ENCODE peak calls at places on chromosome 19, in ten cellular contexts. One of them, this sample, is unnamed.

GRCh38 chr19:36627057-36627456 is 21.9 kb downstream of the ZNF382 start:
- DNase-seq in retina: no peak
- DNase-seq in activated naive CD8-positive, alpha-beta T cell treated with anti-CD3 and anti-CD28 coated beads for 36 hours: no peak
- DNase-seq in fibroblast of pulmonary artery: no peak
- DNase-seq in neuronal stem cell: no peak
- DNase-seq in stimulated activated CD4-positive, alpha-beta T cell treated with anti-CD3 and anti-CD28 coated beads, Interleukin-1b, Interleukin-23, amount 100 ng/mL, for 1 hour: no peak
- DNase-seq in AG20443: no peak
- DNase-seq in CD8-positive, alpha-beta memory T cell: no peak
- DNase-seq in iris pigment epithelial cell: no peak
- DNase-seq in fibroblast of lung: no peak
- DNase-seq in this sample: peak

GRCh38 chr19:3277649-3278048 is 53.2 kb downstream of the CELF5 start:
- DNase-seq in fibroblast of pulmonary artery: no peak
- DNase-seq in retina: no peak
- DNase-seq in iris pigment epithelial cell: no peak
- DNase-seq in CD8-positive, alpha-beta memory T cell: no peak
- DNase-seq in AG20443: no peak
- DNase-seq in fibroblast of lung: no peak
- DNase-seq in stimulated activated CD4-positive, alpha-beta T cell treated with anti-CD3 and anti-CD28 coated beads, Interleukin-1b, Interleukin-23, amount 100 ng/mL, for 1 hour: no peak
- DNase-seq in neuronal stem cell: no peak
- DNase-seq in activated naive CD8-positive, alpha-beta T cell treated with anti-CD3 and anti-CD28 coated beads for 36 hours: no peak
- DNase-seq in this sample: no peak

GRCh38 chr19:45169602-45170001 is 8.4 kb downstream of the TRAPPC6A start:
- DNase-seq in AG20443: no peak
- DNase-seq in fibroblast of pulmonary artery: no peak
- DNase-seq in CD8-positive, alpha-beta memory T cell: no peak
- DNase-seq in stimulated activated CD4-positive, alpha-beta T cell treated with anti-CD3 and anti-CD28 coated beads, Interleukin-1b, Interleukin-23, amount 100 ng/mL, for 1 hour: no peak
- DNase-seq in neuronal stem cell: no peak
- DNase-seq in iris pigment epithelial cell: no peak
- DNase-seq in retina: no peak
- DNase-seq in activated naive CD8-positive, alpha-beta T cell treated with anti-CD3 and anti-CD28 coated beads for 36 hours: no peak
- DNase-seq in fibroblast of lung: no peak
- DNase-seq in this sample: no peak

GRCh38 chr19:29939628-29940027 is 2.4 kb upstream of the URI1 start:
- DNase-seq in fibroblast of pulmonary artery: no peak
- DNase-seq in CD8-positive, alpha-beta memory T cell: no peak
- DNase-seq in retina: no peak
- DNase-seq in activated naive CD8-positive, alpha-beta T cell treated with anti-CD3 and anti-CD28 coated beads for 36 hours: no peak
- DNase-seq in stimulated activated CD4-positive, alpha-beta T cell treated with anti-CD3 and anti-CD28 coated beads, Interleukin-1b, Interleukin-23, amount 100 ng/mL, for 1 hour: no peak
- DNase-seq in AG20443: no peak
- DNase-seq in iris pigment epithelial cell: no peak
- DNase-seq in fibroblast of lung: no peak
- DNase-seq in neuronal stem cell: no peak
- DNase-seq in this sample: no peak

GRCh38 chr19:31166206-31166605 is 183.0 kb downstream of the TSHZ3 start:
- DNase-seq in fibroblast of lung: no peak
- DNase-seq in iris pigment epithelial cell: no peak
- DNase-seq in retina: no peak
- DNase-seq in AG20443: no peak
- DNase-seq in stimulated activated CD4-positive, alpha-beta T cell treated with anti-CD3 and anti-CD28 coated beads, Interleukin-1b, Interleukin-23, amount 100 ng/mL, for 1 hour: no peak
- DNase-seq in neuronal stem cell: no peak
- DNase-seq in CD8-positive, alpha-beta memory T cell: no peak
- DNase-seq in activated naive CD8-positive, alpha-beta T cell treated with anti-CD3 and anti-CD28 coated beads for 36 hours: no peak
- DNase-seq in fibroblast of pulmonary artery: no peak
- DNase-seq in this sample: no peak

GRCh38 chr19:45767410-45767880 is 1.6 kb downstream of the SIX5 start:
- DNase-seq in activated naive CD8-positive, alpha-beta T cell treated with anti-CD3 and anti-CD28 coated beads for 36 hours: no peak
- DNase-seq in fibroblast of lung: peak
- DNase-seq in AG20443: peak
- DNase-seq in stimulated activated CD4-positive, alpha-beta T cell treated with anti-CD3 and anti-CD28 coated beads, Interleukin-1b, Interleukin-23, amount 100 ng/mL, for 1 hour: no peak
- DNase-seq in CD8-positive, alpha-beta memory T cell: no peak
- DNase-seq in neuronal stem cell: peak
- DNase-seq in iris pigment epithelial cell: peak
- DNase-seq in fibroblast of pulmonary artery: peak
- DNase-seq in retina: no peak
- DNase-seq in this sample: peak

GRCh38 chr19:11197291-11198174 is at the start of gene KANK2:
- DNase-seq in AG20443: peak
- DNase-seq in stimulated activated CD4-positive, alpha-beta T cell treated with anti-CD3 and anti-CD28 coated beads, Interleukin-1b, Interleukin-23, amount 100 ng/mL, for 1 hour: peak
- DNase-seq in fibroblast of pulmonary artery: peak
- DNase-seq in iris pigment epithelial cell: peak
- DNase-seq in CD8-positive, alpha-beta memory T cell: peak
- DNase-seq in retina: peak
- DNase-seq in fibroblast of lung: peak
- DNase-seq in neuronal stem cell: peak
- DNase-seq in activated naive CD8-positive, alpha-beta T cell treated with anti-CD3 and anti-CD28 coated beads for 36 hours: peak
- DNase-seq in this sample: peak

GRCh38 chr19:34360354-34360909 is 4.6 kb upstream of the GPI start:
- DNase-seq in stimulated activated CD4-positive, alpha-beta T cell treated with anti-CD3 and anti-CD28 coated beads, Interleukin-1b, Interleukin-23, amount 100 ng/mL, for 1 hour: no peak
- DNase-seq in retina: no peak
- DNase-seq in fibroblast of pulmonary artery: no peak
- DNase-seq in CD8-positive, alpha-beta memory T cell: no peak
- DNase-seq in activated naive CD8-positive, alpha-beta T cell treated with anti-CD3 and anti-CD28 coated beads for 36 hours: no peak
- DNase-seq in fibroblast of lung: no peak
- DNase-seq in neuronal stem cell: no peak
- DNase-seq in iris pigment epithelial cell: no peak
- DNase-seq in AG20443: no peak
- DNase-seq in this sample: no peak

GRCh38 chr19:12527034-12527836 is 24.0 kb downstream of the ZNF564 start:
- DNase-seq in CD8-positive, alpha-beta memory T cell: no peak
- DNase-seq in fibroblast of lung: peak
- DNase-seq in iris pigment epithelial cell: peak
- DNase-seq in stimulated activated CD4-positive, alpha-beta T cell treated with anti-CD3 and anti-CD28 coated beads, Interleukin-1b, Interleukin-23, amount 100 ng/mL, for 1 hour: no peak
- DNase-seq in fibroblast of pulmonary artery: peak
- DNase-seq in activated naive CD8-positive, alpha-beta T cell treated with anti-CD3 and anti-CD28 coated beads for 36 hours: no peak
- DNase-seq in neuronal stem cell: no peak
- DNase-seq in AG20443: no peak
- DNase-seq in retina: peak
- DNase-seq in this sample: peak